ENCODE peak calls at places on chromosome 16, in ten cellular contexts. X, C, M, G, J, Z, K, F, P and S are unnamed samples.

GRCh38 chr16:7381671-7382070 is 49.0 kb downstream of the RBFOX1 start:
- DNase-seq in X (no peak), C (no peak), M (no peak), G (no peak), J (no peak), Z (no peak), K (no peak), F (no peak), P (no peak), S (no peak)

GRCh38 chr16:66304961-66305360 is 61.5 kb upstream of the CDH5 start:
- DNase-seq in X (no peak), C (no peak), M (no peak), G (no peak), J (no peak), Z (no peak), K (no peak), F (no peak), P (no peak), S (no peak)

GRCh38 chr16:13557476-13557875 is 362.5 kb upstream of the ERCC4 start:
- DNase-seq in X (no peak), C (no peak), M (no peak), G (no peak), J (no peak), Z (no peak), K (no peak), F (no peak), P (no peak), S (no peak)

GRCh38 chr16:86515420-86515779 is 5.1 kb downstream of the FOXF1 start:
- DNase-seq in X (no peak), C (no peak), M (no peak), G (no peak), J (no peak), Z (no peak), K (no peak), F (no peak), P (no peak), S (no peak)

GRCh38 chr16:84357191-84357651 is 11.1 kb upstream of the ATP2C2 start:
- DNase-seq in X (no peak), C (no peak), M (no peak), G (no peak), J (peak), Z (no peak), K (peak), F (no peak), P (no peak), S (peak)

GRCh38 chr16:49961087-49961486 is 63.9 kb upstream of the CNEP1R1 start:
- DNase-seq in X (peak), C (no peak), M (no peak), G (no peak), J (peak), Z (no peak), K (no peak), F (no peak), P (no peak), S (no peak)

GRCh38 chr16:48086422-48086821 is 69.4 kb downstream of the ABCC12 start:
- DNase-seq in X (no peak), C (no peak), M (no peak), G (no peak), J (no peak), Z (no peak), K (no peak), F (no peak), P (no peak), S (no peak)

GRCh38 chr16:46730801-46731690 is 17.1 kb downstream of the MYLK3 start:
- DNase-seq in X (no peak), C (no peak), M (no peak), G (no peak), J (no peak), Z (no peak), K (no peak), F (no peak), P (no peak), S (no peak)

GRCh38 chr16:21952040-21952792 is 945 bp upstream of the UQCRC2 start:
- DNase-seq in X (peak), C (peak), M (peak), G (peak), J (peak), Z (peak), K (peak), F (peak), P (peak), S (peak)

GRCh38 chr16:85296859-85297698 is 184.8 kb upstream of the CIBAR2 start:
- DNase-seq in X (no peak), C (no peak), M (peak), G (no peak), J (peak), Z (peak), K (no peak), F (peak), P (no peak), S (peak)

GRCh38 chr16:55036371-55036821 is 105.7 kb downstream of the IRX5 start:
- DNase-seq in X (no peak), C (no peak), M (no peak), G (no peak), J (no peak), Z (no peak), K (no peak), F (no peak), P (no peak), S (no peak)

GRCh38 chr16:84603115-84603816 is 14.6 kb downstream of the COTL1 start:
- DNase-seq in X (peak), C (peak), M (peak), G (peak), J (peak), Z (no peak), K (peak), F (peak), P (peak), S (peak)

GRCh38 chr16:56231-56927 is 2.8 kb downstream of the SNRNP25 start:
- DNase-seq in X (no peak), C (no peak), M (no peak), G (no peak), J (no peak), Z (no peak), K (no peak), F (no peak), P (no peak), S (no peak)

GRCh38 chr16:49596119-49596518 is 222.5 kb downstream of the C16orf78 start:
- DNase-seq in X (peak), C (no peak), M (no peak), G (no peak), J (no peak), Z (no peak), K (no peak), F (no peak), P (no peak), S (no peak)

GRCh38 chr16:81551141-81551808 is 106.7 kb downstream of the CMIP start:
- DNase-seq in X (no peak), C (no peak), M (no peak), G (no peak), J (peak), Z (no peak), K (peak), F (no peak), P (no peak), S (no peak)

GRCh38 chr16:14026572-14026971 is 44.5 kb upstream of the MRTFB start:
- DNase-seq in X (no peak), C (no peak), M (no peak), G (no peak), J (no peak), Z (no peak), K (no peak), F (no peak), P (no peak), S (no peak)

GRCh38 chr16:14965328-14965727 is 9.5 kb upstream of the PDXDC1 start:
- DNase-seq in X (no peak), C (no peak), M (no peak), G (no peak), J (no peak), Z (no peak), K (no peak), F (no peak), P (no peak), S (no peak)

GRCh38 chr16:57147381-57148191 is 38.3 kb downstream of the PSME3IP1 start:
- DNase-seq in X (peak), C (no peak), M (no peak), G (no peak), J (peak), Z (no peak), K (no peak), F (no peak), P (no peak), S (no peak)

GRCh38 chr16:85592700-85593502 is 20.2 kb upstream of the GSE1 start:
- DNase-seq in X (no peak), C (no peak), M (no peak), G (no peak), J (peak), Z (no peak), K (no peak), F (no peak), P (no peak), S (no peak)

GRCh38 chr16:10308305-10309193 is 77.3 kb upstream of the ATF7IP2 start:
- DNase-seq in X (no peak), C (no peak), M (no peak), G (no peak), J (no peak), Z (no peak), K (no peak), F (no peak), P (no peak), S (no peak)

GRCh38 chr16:58464916-58465731 is 34.8 kb upstream of the NDRG4 start:
- DNase-seq in X (no peak), C (no peak), M (no peak), G (no peak), J (no peak), Z (no peak), K (peak), F (no peak), P (no peak), S (peak)

GRCh38 chr16:57981636-57982035 is 10.7 kb upstream of the CNGB1 start:
- DNase-seq in X (no peak), C (no peak), M (no peak), G (no peak), J (no peak), Z (no peak), K (peak), F (no peak), P (no peak), S (peak)

GRCh38 chr16:4680673-4681470 is 12.5 kb upstream of the NUDT16L1 start:
- DNase-seq in X (no peak), C (no peak), M (no peak), G (no peak), J (no peak), Z (no peak), K (no peak), F (no peak), P (no peak), S (no peak)

GRCh38 chr16:85448557-85449194 is 164.4 kb upstream of the GSE1 start:
- DNase-seq in X (no peak), C (peak), M (peak), G (no peak), J (no peak), Z (peak), K (no peak), F (no peak), P (no peak), S (no peak)

GRCh38 chr16:11550651-11551498 is 35.8 kb downstream of the LITAF start:
- DNase-seq in X (peak), C (no peak), M (no peak), G (no peak), J (no peak), Z (no peak), K (no peak), F (no peak), P (no peak), S (no peak)

GRCh38 chr16:19517424-19518089 is 4.3 kb downstream of the GDE1 start:
- DNase-seq in X (no peak), C (no peak), M (no peak), G (no peak), J (peak), Z (no peak), K (peak), F (no peak), P (no peak), S (no peak)

GRCh38 chr16:86252596-86252995 is 257.7 kb upstream of the FOXF1 start:
- DNase-seq in X (peak), C (no peak), M (peak), G (no peak), J (peak), Z (no peak), K (no peak), F (no peak), P (no peak), S (peak)

GRCh38 chr16:50861926-50862325 is 120.0 kb downstream of the CYLD start:
- DNase-seq in X (no peak), C (no peak), M (no peak), G (no peak), J (peak), Z (no peak), K (peak), F (no peak), P (no peak), S (no peak)

GRCh38 chr16:85510203-85510602 is 102.9 kb upstream of the GSE1 start:
- DNase-seq in X (no peak), C (no peak), M (no peak), G (no peak), J (no peak), Z (no peak), K (no peak), F (no peak), P (no peak), S (no peak)

GRCh38 chr16:84806256-84806889 is 13.4 kb upstream of the CRISPLD2 start:
- DNase-seq in X (peak), C (no peak), M (no peak), G (no peak), J (peak), Z (no peak), K (peak), F (no peak), P (peak), S (peak)

GRCh38 chr16:31055613-31056012 is 18.4 kb downstream of the ZNF668 start:
- DNase-seq in X (no peak), C (no peak), M (no peak), G (no peak), J (no peak), Z (no peak), K (no peak), F (no peak), P (no peak), S (no peak)

GRCh38 chr16:14095883-14096551 is 24.9 kb downstream of the MRTFB start:
- DNase-seq in X (no peak), C (no peak), M (no peak), G (no peak), J (no peak), Z (no peak), K (no peak), F (no peak), P (no peak), S (no peak)